ENCODE peak calls at places on chromosomes 7 and 10, in five cellular contexts. E is hippocampal formation, K is ureter, T is RWPE1, P is cardiac fibroblast. W is an unnamed sample.

GRCh38 chr7:36048141-36048901 is 104.7 kb upstream of the EEPD1 start:
- DNase-seq in E (no peak), K (no peak), T (peak), P (peak), W (no peak)

GRCh38 chr10:338176-339037 is 203.2 kb downstream of the ZMYND11 start:
- DNase-seq in E (no peak), K (peak), T (peak), P (no peak), W (no peak)

GRCh38 chr10:36412942-36413341 is 712.5 kb upstream of the ANKRD30A start:
- DNase-seq in E (no peak), K (no peak), T (peak), P (no peak), W (no peak)

GRCh38 chr10:101272229-101272868 is 43.1 kb upstream of the LBX1 start:
- DNase-seq in E (no peak), K (peak), T (peak), P (peak), W (peak)

GRCh38 chr10:77236700-77237099 is 400.9 kb downstream of the KCNMA1 start:
- DNase-seq in E (no peak), K (no peak), T (no peak), P (peak), W (no peak)

GRCh38 chr7:90404777-90405176 is 1.5 kb downstream of the CLDN12 start:
- DNase-seq in E (no peak), K (no peak), T (no peak), P (no peak), W (no peak)

GRCh38 chr7:134941185-134941900 is 45.0 kb upstream of the AGBL3 start:
- DNase-seq in E (no peak), K (no peak), T (peak), P (peak), W (no peak)

GRCh38 chr7:97865104-97865503 is 7.1 kb downstream of the ASNS start:
- DNase-seq in E (no peak), K (no peak), T (no peak), P (no peak), W (no peak)

GRCh38 chr10:73810358-73810734 is 1.1 kb downstream of the NDST2 start:
- DNase-seq in E (no peak), K (no peak), T (no peak), P (no peak), W (peak)

GRCh38 chr7:55033241-55033846 is 14.5 kb downstream of the EGFR start:
- DNase-seq in E (no peak), K (no peak), T (no peak), P (no peak), W (no peak)

GRCh38 chr7:52085610-52086009 is 769.0 kb upstream of the COBL start:
- DNase-seq in E (no peak), K (no peak), T (no peak), P (no peak), W (no peak)

GRCh38 chr7:6564091-6564770 is 13.0 kb upstream of the GRID2IP start:
- DNase-seq in E (no peak), K (no peak), T (no peak), P (peak), W (no peak)

GRCh38 chr10:77310288-77310687 is 327.3 kb downstream of the KCNMA1 start:
- DNase-seq in E (no peak), K (no peak), T (no peak), P (no peak), W (no peak)

GRCh38 chr7:36264123-36264916 is 111.3 kb downstream of the EEPD1 start:
- DNase-seq in E (no peak), K (no peak), T (no peak), P (peak), W (no peak)

GRCh38 chr10:78914502-78915330 is 154.1 kb upstream of the ZMIZ1 start:
- DNase-seq in E (no peak), K (no peak), T (no peak), P (no peak), W (no peak)

GRCh38 chr10:100518761-100519241 is 860 bp downstream of the SEC31B start:
- DNase-seq in E (peak), K (peak), T (peak), P (peak), W (peak)

GRCh38 chr7:16914771-16915170 is 33.0 kb upstream of the AGR3 start:
- DNase-seq in E (no peak), K (no peak), T (no peak), P (no peak), W (no peak)